ENCODE peak calls at places on chromosomes 4 and X, in six cellular contexts. R, Z, L, B, X and P are unnamed samples.

GRCh38 chr4:89316931-89317366 is 9.3 kb upstream of the GPRIN3 start:
- DNase-seq in L (peak), X (peak), B (no peak), Z (peak), R (no peak), P (peak)

GRCh38 chr4:10458190-10458589 is 964 bp upstream of the ZNF518B start:
- DNase-seq in X (no peak), B (no peak), R (no peak), Z (no peak), L (no peak), P (no peak)

GRCh38 chrX:12949927-12950656 is 24.8 kb upstream of the TMSB4X start:
- DNase-seq in Z (peak), X (peak), R (peak), B (peak), L (peak), P (peak)

GRCh38 chrX:10875995-10876394 is 235.1 kb upstream of the HCCS start:
- DNase-seq in B (no peak), X (no peak), L (no peak), Z (no peak), R (no peak), P (no peak)

GRCh38 chr4:112939901-112940300 is 109.6 kb upstream of the ANK2 start:
- DNase-seq in Z (no peak), X (no peak), B (no peak), R (no peak), L (no peak), P (no peak)

GRCh38 chr4:82782626-82783025 is 16.0 kb downstream of the SCD5 start:
- DNase-seq in L (no peak), R (no peak), B (no peak), Z (peak), X (no peak), P (no peak)

GRCh38 chr4:183330841-183331240 is 8.6 kb upstream of the CLDN24 start:
- DNase-seq in B (no peak), R (no peak), Z (no peak), X (peak), L (no peak), P (no peak)

GRCh38 chr4:127622923-127623754 is 9.6 kb upstream of the INTU start:
- DNase-seq in X (peak), L (peak), Z (peak), B (peak), R (no peak), P (peak)

GRCh38 chrX:119073200-119073905 is 560 bp downstream of the CT47C1 start:
- DNase-seq in Z (no peak), B (no peak), L (no peak), R (no peak), X (no peak), P (no peak)

GRCh38 chrX:130770615-130771014 is 132.4 kb downstream of the ENOX2 start:
- DNase-seq in L (peak), X (peak), B (no peak), R (no peak), Z (peak), P (peak)

GRCh38 chr4:95355021-95355420 is 193.8 kb downstream of the UNC5C start:
- DNase-seq in X (no peak), B (no peak), L (no peak), Z (no peak), R (no peak), P (no peak)

GRCh38 chr4:61373901-61374611 is 173.9 kb downstream of the ADGRL3 start:
- DNase-seq in B (no peak), X (no peak), R (no peak), L (peak), Z (peak), P (peak)

GRCh38 chrX:129577473-129577872 is 37.4 kb downstream of the OCRL start:
- DNase-seq in R (no peak), Z (peak), X (peak), L (peak), B (no peak), P (peak)

GRCh38 chr4:54971474-54971950 is 153.9 kb downstream of the KDR start:
- DNase-seq in Z (peak), R (no peak), B (no peak), L (peak), X (peak), P (peak)

GRCh38 chr4:41751325-41752061 is 3.0 kb upstream of the PHOX2B start:
- DNase-seq in X (no peak), L (no peak), R (no peak), B (no peak), Z (no peak), P (no peak)

GRCh38 chrX:20372533-20372932 is 105.8 kb upstream of the RPS6KA3 start:
- DNase-seq in B (no peak), Z (peak), X (no peak), R (no peak), L (no peak), P (no peak)

DNA sequence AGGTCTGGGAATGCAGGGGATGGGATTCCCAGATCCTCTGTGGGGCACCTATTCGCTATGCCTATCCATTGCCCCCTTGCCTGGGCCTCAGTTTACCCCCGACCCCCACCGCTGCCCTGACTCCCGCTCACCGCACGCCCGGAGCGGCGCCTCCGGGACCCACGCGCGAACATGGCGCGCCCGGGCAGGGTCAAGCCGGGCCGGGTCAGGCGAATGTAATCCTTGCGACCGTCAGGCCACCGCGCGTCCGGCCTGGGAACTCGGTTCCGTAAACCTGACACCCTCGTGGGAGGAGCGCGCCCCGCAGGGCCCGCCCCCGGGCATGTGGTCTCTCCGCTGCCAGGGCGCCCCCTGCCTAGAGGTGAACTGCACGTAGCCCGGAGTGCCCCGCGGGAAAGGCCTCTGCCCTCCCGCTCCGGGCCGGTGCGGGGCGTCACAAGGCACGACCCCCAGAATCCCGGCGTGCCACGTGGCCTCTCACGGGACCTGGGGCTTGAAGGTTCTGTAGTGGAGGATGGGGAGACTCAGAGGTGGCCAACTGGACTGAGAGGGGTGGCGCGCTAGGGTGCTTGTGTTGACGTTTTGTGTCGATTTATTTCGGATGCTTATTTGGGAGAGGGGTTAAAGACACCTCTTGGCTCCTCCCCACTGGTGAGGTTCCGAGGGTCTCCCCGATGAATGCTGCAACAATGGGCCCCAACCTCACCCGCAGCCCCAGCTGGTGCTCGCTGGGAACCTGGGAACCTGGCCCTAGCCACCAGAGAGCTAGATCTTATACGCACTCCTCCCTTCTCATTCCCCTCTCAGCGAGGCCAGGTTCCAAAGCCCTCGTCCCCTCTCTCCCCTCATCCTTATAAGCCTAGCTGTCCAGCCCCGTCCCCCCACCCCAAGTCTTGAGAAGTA is at the start of gene PRICKLE3:
- DNase-seq in L (peak), B (peak), Z (peak), X (peak), R (peak), P (peak)
- TF ChIP-seq CTCF in L (peak), B (peak), Z (peak), X (peak), R (peak), P (peak)

DNA sequence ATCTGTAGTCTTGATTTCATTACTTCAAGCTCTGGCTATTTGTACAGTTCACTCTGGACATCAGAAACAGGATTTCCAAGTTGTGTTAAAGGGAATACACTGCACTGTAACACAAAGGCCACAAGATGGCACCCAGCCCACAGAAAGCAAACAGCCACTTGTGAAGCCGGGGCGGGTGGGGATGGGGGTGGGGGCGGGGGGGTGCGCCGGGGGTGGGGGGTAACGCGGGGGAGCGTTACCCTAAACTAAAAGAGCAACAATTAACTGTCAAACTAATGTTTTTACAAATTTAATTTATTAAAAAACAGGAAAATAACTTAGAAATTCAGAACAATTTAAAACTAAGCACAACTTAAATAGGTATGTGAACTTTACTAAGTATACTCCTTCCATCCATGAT is 27.3 kb downstream of the PRDX4 start:
- DNase-seq in B (peak), X (peak), L (peak), Z (peak), R (peak), P (peak)
- H3K4me3 ChIP-seq in B (no peak), X (no peak), L (no peak), Z (no peak), R (no peak), P (no peak)

DNA sequence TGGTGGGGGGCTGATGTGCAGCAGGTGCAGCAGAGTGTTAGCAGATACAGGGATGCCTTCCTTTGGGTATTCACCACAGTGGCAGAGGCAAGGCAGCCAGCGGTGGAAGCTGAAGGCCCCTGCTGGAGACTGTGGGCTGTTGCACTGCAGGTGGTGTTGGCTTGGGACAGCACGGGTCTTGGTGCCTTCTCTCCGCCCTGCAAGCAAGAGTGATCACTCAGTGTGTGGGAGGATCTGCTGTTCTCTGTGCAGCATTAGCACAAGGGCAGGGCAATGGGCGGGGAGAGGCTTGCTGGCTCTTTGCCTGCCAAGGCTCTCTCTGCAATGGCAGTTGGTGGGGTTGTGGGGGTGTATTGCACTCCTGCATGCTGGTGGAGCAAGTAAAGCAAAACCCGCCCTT is 821.0 kb upstream of the GRIA3 start:
- DNase-seq in B (no peak), L (no peak), X (no peak), Z (no peak), R (no peak), P (no peak)
- TF ChIP-seq CTCF in B (no peak), L (no peak), X (no peak), Z (no peak), R (no peak), P (no peak)

GRCh38 chrX:81556880-81557279 is 355.0 kb downstream of the SH3BGRL start:
- DNase-seq in X (no peak), Z (no peak), B (no peak), L (no peak), R (no peak), P (no peak)
- H3K4me3 ChIP-seq in X (no peak), Z (no peak), B (no peak), L (no peak), R (no peak), P (no peak)